ENCODE peak calls at places on chromosomes 3 and 15, in six cellular contexts. O, S, P, Q, C and V are unnamed samples.
A peak's percentile ranks its signal among the peaks of the same experiment; 100 is the strongest.

GRCh38 chr15:48001393-48002059 is 119.3 kb upstream of the SLC24A5 start:
- DNase-seq in P (no peak), Q (no peak), O (peak; percentile 37), C (peak; percentile 19), S (no peak), V (no peak)

GRCh38 chr15:49675051-49675450 is 54.2 kb downstream of the DTWD1 start:
- DNase-seq in P (peak; percentile 38), C (peak; percentile 29), S (peak; percentile 21), O (no peak), Q (no peak), V (peak; percentile 87)

GRCh38 chr15:41691471-41691870 is 31.3 kb downstream of the MGA start:
- DNase-seq in P (no peak), S (peak; percentile 14), C (no peak), O (no peak), Q (no peak), V (no peak)

GRCh38 chr3:101796076-101796475 is 17.1 kb downstream of the NXPE3 start:
- DNase-seq in S (no peak), P (no peak), C (no peak), Q (no peak), O (no peak), V (no peak)

GRCh38 chr3:186452517-186452916 is 90.5 kb upstream of the DGKG start:
- DNase-seq in Q (no peak), S (peak; percentile 94), P (peak; percentile 89), C (no peak), O (no peak), V (peak; percentile 70)

GRCh38 chr15:20294651-20295237 is 246.9 kb downstream of the GOLGA6L6 start:
- DNase-seq in C (no peak), O (no peak), P (no peak), S (no peak), Q (no peak), V (no peak)

GRCh38 chr3:186493507-186493906 is 50.7 kb downstream of the CRYGS start:
- DNase-seq in Q (no peak), C (peak; percentile 48), O (no peak), S (peak; percentile 45), P (no peak), V (no peak)

GRCh38 chr15:62035256-62035908 is 24.9 kb downstream of the VPS13C start:
- DNase-seq in Q (no peak), O (no peak), S (peak; percentile 37), C (no peak), P (no peak), V (peak; percentile 15)